ENCODE peak calls at places on chromosomes 6 and 20, in nine cellular contexts. One of them, this sample, is unnamed.

GRCh38 chr6:116136373-116136772 is 10.4 kb upstream of the COL10A1 start:
- DNase-seq in stimulated activated CD8-positive, alpha-beta memory T cell treated with anti-CD3 and anti-CD28 coated beads, Interleukin-12 subunit alpha, Interleukin-12 subunit beta, amount 100 ng/mL, for 4 hours: no peak
- DNase-seq in WERI-Rb-1: no peak
- DNase-seq in fibroblast of mammary gland: no peak
- DNase-seq in myocyte: no peak
- DNase-seq in AG04449: no peak
- DNase-seq in C1 segment of cervical spinal cord: no peak
- DNase-seq in HTR-8/SVneo: no peak
- DNase-seq in fibroblast of the aortic adventitia: no peak
- DNase-seq in this sample: no peak

GRCh38 chr6:37454420-37455125 is 21.6 kb downstream of the CMTR1 start:
- DNase-seq in fibroblast of the aortic adventitia: no peak
- DNase-seq in AG04449: no peak
- DNase-seq in stimulated activated CD8-positive, alpha-beta memory T cell treated with anti-CD3 and anti-CD28 coated beads, Interleukin-12 subunit alpha, Interleukin-12 subunit beta, amount 100 ng/mL, for 4 hours: no peak
- DNase-seq in HTR-8/SVneo: no peak
- DNase-seq in WERI-Rb-1: no peak
- DNase-seq in C1 segment of cervical spinal cord: no peak
- DNase-seq in myocyte: peak
- DNase-seq in fibroblast of mammary gland: peak
- DNase-seq in this sample: peak

GRCh38 chr6:169472786-169473416 is 219.3 kb upstream of the THBS2 start:
- DNase-seq in stimulated activated CD8-positive, alpha-beta memory T cell treated with anti-CD3 and anti-CD28 coated beads, Interleukin-12 subunit alpha, Interleukin-12 subunit beta, amount 100 ng/mL, for 4 hours: no peak
- DNase-seq in myocyte: peak
- DNase-seq in fibroblast of mammary gland: no peak
- DNase-seq in C1 segment of cervical spinal cord: no peak
- DNase-seq in AG04449: no peak
- DNase-seq in WERI-Rb-1: no peak
- DNase-seq in fibroblast of the aortic adventitia: no peak
- DNase-seq in HTR-8/SVneo: no peak
- DNase-seq in this sample: no peak

GRCh38 chr20:52987295-52987694 is 15.1 kb downstream of the TSHZ2 start:
- DNase-seq in AG04449: no peak
- DNase-seq in myocyte: no peak
- DNase-seq in WERI-Rb-1: no peak
- DNase-seq in C1 segment of cervical spinal cord: no peak
- DNase-seq in fibroblast of mammary gland: no peak
- DNase-seq in fibroblast of the aortic adventitia: no peak
- DNase-seq in HTR-8/SVneo: no peak
- DNase-seq in stimulated activated CD8-positive, alpha-beta memory T cell treated with anti-CD3 and anti-CD28 coated beads, Interleukin-12 subunit alpha, Interleukin-12 subunit beta, amount 100 ng/mL, for 4 hours: no peak
- DNase-seq in this sample: no peak

GRCh38 chr20:34945315-34946077 is 10.1 kb downstream of the GSS start:
- DNase-seq in HTR-8/SVneo: no peak
- DNase-seq in stimulated activated CD8-positive, alpha-beta memory T cell treated with anti-CD3 and anti-CD28 coated beads, Interleukin-12 subunit alpha, Interleukin-12 subunit beta, amount 100 ng/mL, for 4 hours: no peak
- DNase-seq in AG04449: no peak
- DNase-seq in WERI-Rb-1: no peak
- DNase-seq in myocyte: no peak
- DNase-seq in C1 segment of cervical spinal cord: no peak
- DNase-seq in fibroblast of the aortic adventitia: no peak
- DNase-seq in fibroblast of mammary gland: no peak
- DNase-seq in this sample: no peak

GRCh38 chr6:15855311-15855710 is 192.5 kb upstream of the DTNBP1 start:
- DNase-seq in C1 segment of cervical spinal cord: no peak
- DNase-seq in WERI-Rb-1: no peak
- DNase-seq in HTR-8/SVneo: no peak
- DNase-seq in stimulated activated CD8-positive, alpha-beta memory T cell treated with anti-CD3 and anti-CD28 coated beads, Interleukin-12 subunit alpha, Interleukin-12 subunit beta, amount 100 ng/mL, for 4 hours: no peak
- DNase-seq in fibroblast of the aortic adventitia: no peak
- DNase-seq in AG04449: no peak
- DNase-seq in fibroblast of mammary gland: no peak
- DNase-seq in myocyte: no peak
- DNase-seq in this sample: no peak

GRCh38 chr6:170403451-170403850 is 96.9 kb downstream of the FAM120B start:
- DNase-seq in fibroblast of mammary gland: peak
- DNase-seq in stimulated activated CD8-positive, alpha-beta memory T cell treated with anti-CD3 and anti-CD28 coated beads, Interleukin-12 subunit alpha, Interleukin-12 subunit beta, amount 100 ng/mL, for 4 hours: no peak
- DNase-seq in myocyte: peak
- DNase-seq in fibroblast of the aortic adventitia: peak
- DNase-seq in C1 segment of cervical spinal cord: no peak
- DNase-seq in WERI-Rb-1: no peak
- DNase-seq in AG04449: no peak
- DNase-seq in HTR-8/SVneo: no peak
- DNase-seq in this sample: peak

GRCh38 chr6:24940311-24940917 is 4.7 kb upstream of the RIPOR2 start:
- DNase-seq in C1 segment of cervical spinal cord: no peak
- DNase-seq in WERI-Rb-1: no peak
- DNase-seq in AG04449: no peak
- DNase-seq in myocyte: no peak
- DNase-seq in stimulated activated CD8-positive, alpha-beta memory T cell treated with anti-CD3 and anti-CD28 coated beads, Interleukin-12 subunit alpha, Interleukin-12 subunit beta, amount 100 ng/mL, for 4 hours: no peak
- DNase-seq in HTR-8/SVneo: no peak
- DNase-seq in fibroblast of mammary gland: no peak
- DNase-seq in fibroblast of the aortic adventitia: no peak
- DNase-seq in this sample: no peak

GRCh38 chr6:68559716-68560115 is 75.4 kb upstream of the ADGRB3 start:
- DNase-seq in C1 segment of cervical spinal cord: no peak
- DNase-seq in WERI-Rb-1: peak
- DNase-seq in fibroblast of the aortic adventitia: no peak
- DNase-seq in stimulated activated CD8-positive, alpha-beta memory T cell treated with anti-CD3 and anti-CD28 coated beads, Interleukin-12 subunit alpha, Interleukin-12 subunit beta, amount 100 ng/mL, for 4 hours: no peak
- DNase-seq in HTR-8/SVneo: no peak
- DNase-seq in myocyte: no peak
- DNase-seq in AG04449: no peak
- DNase-seq in fibroblast of mammary gland: no peak
- DNase-seq in this sample: peak

GRCh38 chr6:25987845-25988244 is 25.2 kb downstream of the TRIM38 start:
- DNase-seq in stimulated activated CD8-positive, alpha-beta memory T cell treated with anti-CD3 and anti-CD28 coated beads, Interleukin-12 subunit alpha, Interleukin-12 subunit beta, amount 100 ng/mL, for 4 hours: no peak
- DNase-seq in fibroblast of the aortic adventitia: no peak
- DNase-seq in HTR-8/SVneo: no peak
- DNase-seq in C1 segment of cervical spinal cord: no peak
- DNase-seq in myocyte: no peak
- DNase-seq in fibroblast of mammary gland: no peak
- DNase-seq in AG04449: no peak
- DNase-seq in WERI-Rb-1: no peak
- DNase-seq in this sample: no peak

GRCh38 chr6:20377623-20378265 is 23.9 kb upstream of the E2F3 start:
- DNase-seq in fibroblast of mammary gland: peak
- DNase-seq in AG04449: peak
- DNase-seq in stimulated activated CD8-positive, alpha-beta memory T cell treated with anti-CD3 and anti-CD28 coated beads, Interleukin-12 subunit alpha, Interleukin-12 subunit beta, amount 100 ng/mL, for 4 hours: no peak
- DNase-seq in myocyte: peak
- DNase-seq in fibroblast of the aortic adventitia: peak
- DNase-seq in HTR-8/SVneo: peak
- DNase-seq in WERI-Rb-1: no peak
- DNase-seq in C1 segment of cervical spinal cord: no peak
- DNase-seq in this sample: peak

GRCh38 chr6:119581220-119581619 is 231.7 kb upstream of the MAN1A1 start:
- DNase-seq in HTR-8/SVneo: no peak
- DNase-seq in WERI-Rb-1: no peak
- DNase-seq in fibroblast of the aortic adventitia: no peak
- DNase-seq in myocyte: no peak
- DNase-seq in stimulated activated CD8-positive, alpha-beta memory T cell treated with anti-CD3 and anti-CD28 coated beads, Interleukin-12 subunit alpha, Interleukin-12 subunit beta, amount 100 ng/mL, for 4 hours: no peak
- DNase-seq in fibroblast of mammary gland: no peak
- DNase-seq in C1 segment of cervical spinal cord: no peak
- DNase-seq in AG04449: no peak
- DNase-seq in this sample: no peak

GRCh38 chr6:113489946-113490345 is 367.2 kb upstream of the MARCKS start:
- DNase-seq in HTR-8/SVneo: no peak
- DNase-seq in AG04449: no peak
- DNase-seq in fibroblast of the aortic adventitia: peak
- DNase-seq in fibroblast of mammary gland: no peak
- DNase-seq in stimulated activated CD8-positive, alpha-beta memory T cell treated with anti-CD3 and anti-CD28 coated beads, Interleukin-12 subunit alpha, Interleukin-12 subunit beta, amount 100 ng/mL, for 4 hours: no peak
- DNase-seq in C1 segment of cervical spinal cord: no peak
- DNase-seq in WERI-Rb-1: no peak
- DNase-seq in myocyte: no peak
- DNase-seq in this sample: no peak

GRCh38 chr6:39029156-39030011 is 19.2 kb upstream of the GLP1R start:
- DNase-seq in WERI-Rb-1: peak
- DNase-seq in fibroblast of the aortic adventitia: no peak
- DNase-seq in myocyte: peak
- DNase-seq in stimulated activated CD8-positive, alpha-beta memory T cell treated with anti-CD3 and anti-CD28 coated beads, Interleukin-12 subunit alpha, Interleukin-12 subunit beta, amount 100 ng/mL, for 4 hours: no peak
- DNase-seq in AG04449: no peak
- DNase-seq in C1 segment of cervical spinal cord: no peak
- DNase-seq in fibroblast of mammary gland: peak
- DNase-seq in HTR-8/SVneo: peak
- DNase-seq in this sample: no peak

GRCh38 chr6:12586696-12587095 is 129.9 kb upstream of the PHACTR1 start:
- DNase-seq in C1 segment of cervical spinal cord: no peak
- DNase-seq in HTR-8/SVneo: no peak
- DNase-seq in stimulated activated CD8-positive, alpha-beta memory T cell treated with anti-CD3 and anti-CD28 coated beads, Interleukin-12 subunit alpha, Interleukin-12 subunit beta, amount 100 ng/mL, for 4 hours: no peak
- DNase-seq in myocyte: no peak
- DNase-seq in WERI-Rb-1: no peak
- DNase-seq in AG04449: no peak
- DNase-seq in fibroblast of the aortic adventitia: no peak
- DNase-seq in fibroblast of mammary gland: no peak
- DNase-seq in this sample: no peak

GRCh38 chr6:167580512-167580911 is 246.2 kb upstream of the AFDN start:
- DNase-seq in fibroblast of the aortic adventitia: no peak
- DNase-seq in WERI-Rb-1: no peak
- DNase-seq in fibroblast of mammary gland: no peak
- DNase-seq in HTR-8/SVneo: no peak
- DNase-seq in C1 segment of cervical spinal cord: no peak
- DNase-seq in stimulated activated CD8-positive, alpha-beta memory T cell treated with anti-CD3 and anti-CD28 coated beads, Interleukin-12 subunit alpha, Interleukin-12 subunit beta, amount 100 ng/mL, for 4 hours: no peak
- DNase-seq in AG04449: no peak
- DNase-seq in myocyte: no peak
- DNase-seq in this sample: no peak

GRCh38 chr20:57656252-57656820 is 36.1 kb upstream of the ZBP1 start:
- DNase-seq in fibroblast of mammary gland: no peak
- DNase-seq in myocyte: no peak
- DNase-seq in C1 segment of cervical spinal cord: no peak
- DNase-seq in AG04449: no peak
- DNase-seq in HTR-8/SVneo: no peak
- DNase-seq in fibroblast of the aortic adventitia: no peak
- DNase-seq in WERI-Rb-1: no peak
- DNase-seq in stimulated activated CD8-positive, alpha-beta memory T cell treated with anti-CD3 and anti-CD28 coated beads, Interleukin-12 subunit alpha, Interleukin-12 subunit beta, amount 100 ng/mL, for 4 hours: no peak
- DNase-seq in this sample: no peak

GRCh38 chr6:117317261-117317660 is 51.9 kb downstream of the VGLL2 start:
- DNase-seq in myocyte: peak
- DNase-seq in fibroblast of the aortic adventitia: peak
- DNase-seq in fibroblast of mammary gland: peak
- DNase-seq in stimulated activated CD8-positive, alpha-beta memory T cell treated with anti-CD3 and anti-CD28 coated beads, Interleukin-12 subunit alpha, Interleukin-12 subunit beta, amount 100 ng/mL, for 4 hours: no peak
- DNase-seq in C1 segment of cervical spinal cord: no peak
- DNase-seq in WERI-Rb-1: no peak
- DNase-seq in AG04449: no peak
- DNase-seq in HTR-8/SVneo: peak
- DNase-seq in this sample: peak

GRCh38 chr6:158810149-158811095 is 8.7 kb downstream of the EZR start:
- DNase-seq in myocyte: no peak
- DNase-seq in WERI-Rb-1: no peak
- DNase-seq in C1 segment of cervical spinal cord: no peak
- DNase-seq in fibroblast of the aortic adventitia: no peak
- DNase-seq in HTR-8/SVneo: no peak
- DNase-seq in fibroblast of mammary gland: no peak
- DNase-seq in stimulated activated CD8-positive, alpha-beta memory T cell treated with anti-CD3 and anti-CD28 coated beads, Interleukin-12 subunit alpha, Interleukin-12 subunit beta, amount 100 ng/mL, for 4 hours: no peak
- DNase-seq in AG04449: no peak
- DNase-seq in this sample: no peak

GRCh38 chr6:13576017-13576416 is 1.6 kb downstream of the SIRT5 start:
- DNase-seq in C1 segment of cervical spinal cord: no peak
- DNase-seq in WERI-Rb-1: no peak
- DNase-seq in myocyte: no peak
- DNase-seq in fibroblast of the aortic adventitia: no peak
- DNase-seq in HTR-8/SVneo: no peak
- DNase-seq in fibroblast of mammary gland: no peak
- DNase-seq in AG04449: no peak
- DNase-seq in stimulated activated CD8-positive, alpha-beta memory T cell treated with anti-CD3 and anti-CD28 coated beads, Interleukin-12 subunit alpha, Interleukin-12 subunit beta, amount 100 ng/mL, for 4 hours: no peak
- DNase-seq in this sample: no peak

GRCh38 chr6:46215213-46215612 is 44.4 kb upstream of the ENPP5 start:
- DNase-seq in C1 segment of cervical spinal cord: no peak
- DNase-seq in HTR-8/SVneo: no peak
- DNase-seq in AG04449: no peak
- DNase-seq in fibroblast of the aortic adventitia: no peak
- DNase-seq in myocyte: no peak
- DNase-seq in WERI-Rb-1: no peak
- DNase-seq in stimulated activated CD8-positive, alpha-beta memory T cell treated with anti-CD3 and anti-CD28 coated beads, Interleukin-12 subunit alpha, Interleukin-12 subunit beta, amount 100 ng/mL, for 4 hours: no peak
- DNase-seq in fibroblast of mammary gland: no peak
- DNase-seq in this sample: no peak

GRCh38 chr20:32359633-32360332 is 1.7 kb downstream of the ASXL1 start:
- DNase-seq in fibroblast of mammary gland: no peak
- DNase-seq in WERI-Rb-1: no peak
- DNase-seq in myocyte: peak
- DNase-seq in AG04449: no peak
- DNase-seq in C1 segment of cervical spinal cord: no peak
- DNase-seq in fibroblast of the aortic adventitia: peak
- DNase-seq in stimulated activated CD8-positive, alpha-beta memory T cell treated with anti-CD3 and anti-CD28 coated beads, Interleukin-12 subunit alpha, Interleukin-12 subunit beta, amount 100 ng/mL, for 4 hours: no peak
- DNase-seq in HTR-8/SVneo: no peak
- DNase-seq in this sample: peak

GRCh38 chr6:11744753-11745152 is 33.9 kb downstream of the ADTRP start:
- DNase-seq in AG04449: no peak
- DNase-seq in fibroblast of the aortic adventitia: peak
- DNase-seq in stimulated activated CD8-positive, alpha-beta memory T cell treated with anti-CD3 and anti-CD28 coated beads, Interleukin-12 subunit alpha, Interleukin-12 subunit beta, amount 100 ng/mL, for 4 hours: no peak
- DNase-seq in C1 segment of cervical spinal cord: no peak
- DNase-seq in WERI-Rb-1: no peak
- DNase-seq in myocyte: peak
- DNase-seq in fibroblast of mammary gland: peak
- DNase-seq in HTR-8/SVneo: no peak
- DNase-seq in this sample: peak

GRCh38 chr20:55437778-55438417 is 567.4 kb downstream of the CBLN4 start:
- DNase-seq in fibroblast of mammary gland: no peak
- DNase-seq in myocyte: no peak
- DNase-seq in WERI-Rb-1: no peak
- DNase-seq in C1 segment of cervical spinal cord: no peak
- DNase-seq in HTR-8/SVneo: no peak
- DNase-seq in stimulated activated CD8-positive, alpha-beta memory T cell treated with anti-CD3 and anti-CD28 coated beads, Interleukin-12 subunit alpha, Interleukin-12 subunit beta, amount 100 ng/mL, for 4 hours: no peak
- DNase-seq in AG04449: no peak
- DNase-seq in fibroblast of the aortic adventitia: no peak
- DNase-seq in this sample: no peak

GRCh38 chr6:137332637-137333228 is 113.5 kb upstream of the IFNGR1 start:
- DNase-seq in stimulated activated CD8-positive, alpha-beta memory T cell treated with anti-CD3 and anti-CD28 coated beads, Interleukin-12 subunit alpha, Interleukin-12 subunit beta, amount 100 ng/mL, for 4 hours: no peak
- DNase-seq in fibroblast of the aortic adventitia: peak
- DNase-seq in WERI-Rb-1: no peak
- DNase-seq in HTR-8/SVneo: no peak
- DNase-seq in C1 segment of cervical spinal cord: no peak
- DNase-seq in AG04449: no peak
- DNase-seq in fibroblast of mammary gland: peak
- DNase-seq in myocyte: no peak
- DNase-seq in this sample: peak

GRCh38 chr6:149025061-149025460 is 278.2 kb downstream of the UST start:
- DNase-seq in fibroblast of the aortic adventitia: no peak
- DNase-seq in WERI-Rb-1: no peak
- DNase-seq in C1 segment of cervical spinal cord: no peak
- DNase-seq in HTR-8/SVneo: no peak
- DNase-seq in myocyte: no peak
- DNase-seq in fibroblast of mammary gland: no peak
- DNase-seq in AG04449: no peak
- DNase-seq in stimulated activated CD8-positive, alpha-beta memory T cell treated with anti-CD3 and anti-CD28 coated beads, Interleukin-12 subunit alpha, Interleukin-12 subunit beta, amount 100 ng/mL, for 4 hours: no peak
- DNase-seq in this sample: no peak

GRCh38 chr6:163446529-163446928 is 32.0 kb downstream of the QKI start:
- DNase-seq in HTR-8/SVneo: no peak
- DNase-seq in C1 segment of cervical spinal cord: no peak
- DNase-seq in fibroblast of mammary gland: no peak
- DNase-seq in myocyte: no peak
- DNase-seq in fibroblast of the aortic adventitia: no peak
- DNase-seq in stimulated activated CD8-positive, alpha-beta memory T cell treated with anti-CD3 and anti-CD28 coated beads, Interleukin-12 subunit alpha, Interleukin-12 subunit beta, amount 100 ng/mL, for 4 hours: no peak
- DNase-seq in WERI-Rb-1: no peak
- DNase-seq in AG04449: no peak
- DNase-seq in this sample: no peak

GRCh38 chr20:44151621-44152416 is 35.2 kb downstream of the JPH2 start:
- DNase-seq in C1 segment of cervical spinal cord: no peak
- DNase-seq in AG04449: no peak
- DNase-seq in fibroblast of mammary gland: no peak
- DNase-seq in HTR-8/SVneo: no peak
- DNase-seq in WERI-Rb-1: no peak
- DNase-seq in fibroblast of the aortic adventitia: no peak
- DNase-seq in myocyte: peak
- DNase-seq in stimulated activated CD8-positive, alpha-beta memory T cell treated with anti-CD3 and anti-CD28 coated beads, Interleukin-12 subunit alpha, Interleukin-12 subunit beta, amount 100 ng/mL, for 4 hours: no peak
- DNase-seq in this sample: no peak

GRCh38 chr20:17680128-17680835 is 1.8 kb downstream of the RRBP1 start:
- DNase-seq in fibroblast of mammary gland: peak
- DNase-seq in HTR-8/SVneo: peak
- DNase-seq in fibroblast of the aortic adventitia: peak
- DNase-seq in C1 segment of cervical spinal cord: no peak
- DNase-seq in stimulated activated CD8-positive, alpha-beta memory T cell treated with anti-CD3 and anti-CD28 coated beads, Interleukin-12 subunit alpha, Interleukin-12 subunit beta, amount 100 ng/mL, for 4 hours: no peak
- DNase-seq in WERI-Rb-1: peak
- DNase-seq in AG04449: no peak
- DNase-seq in myocyte: peak
- DNase-seq in this sample: no peak

GRCh38 chr20:8151371-8151770 is 19.3 kb downstream of the PLCB1 start:
- DNase-seq in stimulated activated CD8-positive, alpha-beta memory T cell treated with anti-CD3 and anti-CD28 coated beads, Interleukin-12 subunit alpha, Interleukin-12 subunit beta, amount 100 ng/mL, for 4 hours: no peak
- DNase-seq in AG04449: no peak
- DNase-seq in WERI-Rb-1: no peak
- DNase-seq in myocyte: no peak
- DNase-seq in fibroblast of the aortic adventitia: peak
- DNase-seq in C1 segment of cervical spinal cord: no peak
- DNase-seq in HTR-8/SVneo: no peak
- DNase-seq in fibroblast of mammary gland: peak
- DNase-seq in this sample: peak

GRCh38 chr20:60883517-60883916 is 368.5 kb upstream of the CDH4 start:
- DNase-seq in fibroblast of the aortic adventitia: no peak
- DNase-seq in WERI-Rb-1: no peak
- DNase-seq in fibroblast of mammary gland: no peak
- DNase-seq in stimulated activated CD8-positive, alpha-beta memory T cell treated with anti-CD3 and anti-CD28 coated beads, Interleukin-12 subunit alpha, Interleukin-12 subunit beta, amount 100 ng/mL, for 4 hours: no peak
- DNase-seq in C1 segment of cervical spinal cord: no peak
- DNase-seq in AG04449: no peak
- DNase-seq in HTR-8/SVneo: no peak
- DNase-seq in myocyte: peak
- DNase-seq in this sample: no peak

This sample was measured in astrocyte of the spinal cord.